ENCODE peak calls at places on chromosomes 2 and 18, in nine cellular contexts. F is substantia nigra; O is head of caudate nucleus; I is A549; G is adrenal gland; L is keratinocyte; X is effector CD4-positive, alpha-beta T cell; M is iPS-NIHi11; V is NCI-H2171. A is an unnamed sample.

GRCh38 chr2:20506281-20506685 is 59.4 kb downstream of the RHOB start:
- DNase-seq in F (no peak), O (no peak), I (no peak), G (peak), L (no peak), X (no peak), M (no peak), V (no peak), A (no peak)

GRCh38 chr2:162477011-162477410 is 133.1 kb downstream of the GCA start:
- DNase-seq in F (no peak), O (no peak), I (no peak), G (no peak), L (no peak), X (no peak), M (no peak), V (no peak), A (no peak)

GRCh38 chr2:69100220-69100723 is 87.3 kb downstream of the ANTXR1 start:
- DNase-seq in F (no peak), O (no peak), I (no peak), G (no peak), L (no peak), X (no peak), M (no peak), V (no peak), A (no peak)

GRCh38 chr2:209473930-209474419 is 50.1 kb downstream of the MAP2 start:
- DNase-seq in F (no peak), O (no peak), I (peak), G (no peak), L (no peak), X (no peak), M (no peak), V (no peak), A (no peak)

GRCh38 chr2:34787341-34787740 is 1188.2 kb upstream of the FAM98A start:
- DNase-seq in F (no peak), O (no peak), I (no peak), G (no peak), L (peak), X (no peak), M (no peak), V (no peak), A (no peak)

GRCh38 chr2:27628767-27629709 is at the start of the genes CCDC121 and GPN1:
- DNase-seq in F (peak), O (peak), I (peak), G (peak), L (peak), X (peak), M (peak), V (peak), A (no peak)

GRCh38 chr2:170148161-170148560 is 29.8 kb upstream of the MYO3B start:
- DNase-seq in F (no peak), O (no peak), I (no peak), G (no peak), L (no peak), X (no peak), M (no peak), V (no peak), A (no peak)

GRCh38 chr2:14634885-14635871 is 2.7 kb downstream of the LRATD1 start:
- DNase-seq in F (peak), O (peak), I (peak), G (peak), L (peak), X (no peak), M (peak), V (peak), A (no peak)

GRCh38 chr18:79695856-79696850 is 16.6 kb downstream of the CTDP1 start:
- DNase-seq in F (no peak), O (no peak), I (no peak), G (no peak), L (no peak), X (no peak), M (no peak), V (no peak), A (no peak)

GRCh38 chr2:24315669-24316068 is 44.7 kb downstream of the ITSN2 start:
- DNase-seq in F (no peak), O (no peak), I (no peak), G (no peak), L (no peak), X (no peak), M (no peak), V (no peak), A (no peak)

GRCh38 chr18:72727038-72727690 is 140.6 kb downstream of the NETO1 start:
- DNase-seq in F (no peak), O (no peak), I (no peak), G (no peak), L (no peak), X (no peak), M (no peak), V (no peak), A (no peak)

GRCh38 chr2:215828528-215829184 is 184.7 kb downstream of the MREG start:
- DNase-seq in F (no peak), O (peak), I (peak), G (peak), L (peak), X (no peak), M (peak), V (peak), A (no peak)

GRCh38 chr2:108908717-108909077 is 80.3 kb downstream of the EDAR start:
- DNase-seq in F (no peak), O (no peak), I (no peak), G (no peak), L (no peak), X (no peak), M (peak), V (no peak), A (no peak)

GRCh38 chr2:199455533-199456382 is 2.0 kb downstream of the SATB2 start:
- DNase-seq in F (no peak), O (no peak), I (peak), G (no peak), L (no peak), X (no peak), M (peak), V (peak), A (no peak)